ENCODE peak calls at places on chromosomes 4 and X, in seven cellular contexts. M is uterus, F is tibial nerve, Q is IMR-90, I is right lobe of liver, U is HepG2, T is heart left ventricle. K is an unnamed sample.

GRCh38 chrX:20029728-20030127 is 38.9 kb upstream of the BCLAF3 start:
- DNase-seq in M (no peak), F (no peak), Q (no peak), I (peak; percentile 46), U (peak; percentile 82), T (no peak), K (peak; percentile 77)

GRCh38 chrX:8484360-8484759 is 19.7 kb downstream of the VCX3B start:
- DNase-seq in M (no peak), F (no peak), Q (no peak), I (no peak), U (no peak), T (no peak), K (no peak)

GRCh38 chr4:74364649-74365491 is at the start of gene EREG:
- DNase-seq in M (peak; percentile 13), F (no peak), Q (peak; percentile 62), I (peak; percentile 32), U (no peak), T (peak; percentile 35), K (peak; percentile 30)

GRCh38 chr4:107666134-107666533 is 53.9 kb downstream of the PAPSS1 start:
- DNase-seq in M (no peak), F (no peak), Q (peak; percentile 55), I (no peak), U (peak; percentile 10), T (no peak), K (no peak)

GRCh38 chr4:139524062-139524631 is 31.9 kb downstream of the SETD7 start:
- DNase-seq in M (no peak), F (no peak), Q (peak; percentile 28), I (no peak), U (no peak), T (no peak), K (no peak)

GRCh38 chrX:70196961-70197805 is 19.9 kb downstream of the DGAT2L6 start:
- DNase-seq in M (peak; percentile 22), F (peak; percentile 16), Q (peak; percentile 40), I (no peak), U (peak; percentile 51), T (no peak), K (peak; percentile 62)

GRCh38 chr4:95165926-95166524 is 382.7 kb downstream of the UNC5C start:
- DNase-seq in M (no peak), F (no peak), Q (peak; percentile 65), I (no peak), U (peak; percentile 54), T (no peak), K (no peak)

GRCh38 chr4:98663226-98664006 is 5.0 kb upstream of the TSPAN5 start:
- DNase-seq in M (no peak), F (peak; percentile 15), Q (no peak), I (peak; percentile 21), U (no peak), T (no peak), K (peak; percentile 21)

GRCh38 chrX:109409181-109409580 is 72.7 kb downstream of the GUCY2F start:
- DNase-seq in M (no peak), F (no peak), Q (no peak), I (no peak), U (no peak), T (no peak), K (no peak)

GRCh38 chr4:76962406-76963135 is 13.0 kb downstream of the SEPTIN11 start:
- DNase-seq in M (no peak), F (no peak), Q (no peak), I (no peak), U (no peak), T (no peak), K (no peak)

GRCh38 chrX:24294619-24295018 is 19.2 kb downstream of the SUPT20HL2 start:
- DNase-seq in M (no peak), F (no peak), Q (no peak), I (no peak), U (no peak), T (no peak), K (peak; percentile 11)

GRCh38 chr4:26380740-26381139 is 59.9 kb downstream of the RBPJ start:
- DNase-seq in M (no peak), F (no peak), Q (no peak), I (no peak), U (no peak), T (no peak), K (no peak)

GRCh38 chr4:38601916-38602291 is 62.1 kb upstream of the KLF3 start:
- DNase-seq in M (no peak), F (no peak), Q (no peak), I (no peak), U (no peak), T (no peak), K (no peak)

GRCh38 chr4:121950680-121951569 is 935 bp downstream of the TRPC3 start:
- DNase-seq in M (peak; percentile 40), F (no peak), Q (peak; percentile 18), I (peak; percentile 24), U (no peak), T (no peak), K (peak; percentile 27)

GRCh38 chr4:60948008-60948407 is 252.1 kb upstream of the ADGRL3 start:
- DNase-seq in M (no peak), F (no peak), Q (peak; percentile 26), I (no peak), U (no peak), T (no peak), K (no peak)

GRCh38 chr4:16686195-16686594 is 212.2 kb downstream of the LDB2 start:
- DNase-seq in M (no peak), F (no peak), Q (peak; percentile 97), I (no peak), U (no peak), T (no peak), K (no peak)

GRCh38 chrX:39650883-39651282 is 446.9 kb downstream of the BCOR start:
- DNase-seq in M (no peak), F (no peak), Q (no peak), I (no peak), U (no peak), T (no peak), K (no peak)

GRCh38 chrX:1244164-1245076 is 24.2 kb upstream of the CSF2RA start:
- DNase-seq in M (no peak), F (no peak), Q (no peak), I (no peak), U (no peak), T (no peak), K (no peak)

GRCh38 chrX:14927391-14927790 is 54.2 kb downstream of the MOSPD2 start:
- DNase-seq in M (no peak), F (no peak), Q (peak; percentile 58), I (no peak), U (no peak), T (no peak), K (no peak)

GRCh38 chrX:153669174-153669890 is 4.3 kb downstream of the PNCK start:
- DNase-seq in M (no peak), F (no peak), Q (no peak), I (no peak), U (no peak), T (no peak), K (no peak)

GRCh38 chr4:2462218-2462991 is 6.5 kb upstream of the RNF4 start:
- DNase-seq in M (peak; percentile 70), F (peak; percentile 25), Q (peak; percentile 76), I (peak; percentile 78), U (peak; percentile 30), T (peak; percentile 67), K (peak; percentile 66)
- H3K4me3 ChIP-seq in M (peak overlapping the region; percentile 57), F (peak overlapping the region; percentile 51), Q (peak overlapping the region; percentile 37), I (peak overlapping the region; percentile 62), U (peak overlapping the region; percentile 66), T (peak overlapping the region; percentile 35), K (peak overlapping the region; percentile 62)

GRCh38 chrX:48071986-48072605 is 656 bp upstream of the ZNF630 start:
- DNase-seq in M (no peak), F (no peak), Q (no peak), I (no peak), U (no peak), T (no peak), K (no peak)

GRCh38 chrX:48068096-48068887 is 3.1 kb downstream of the ZNF630 start:
- DNase-seq in M (no peak), F (no peak), Q (no peak), I (no peak), U (no peak), T (no peak), K (no peak)

GRCh38 chrX:48076343-48076742 is 4.9 kb upstream of the ZNF630 start:
- DNase-seq in M (no peak), F (no peak), Q (no peak), I (no peak), U (no peak), T (no peak), K (no peak)

DNA sequence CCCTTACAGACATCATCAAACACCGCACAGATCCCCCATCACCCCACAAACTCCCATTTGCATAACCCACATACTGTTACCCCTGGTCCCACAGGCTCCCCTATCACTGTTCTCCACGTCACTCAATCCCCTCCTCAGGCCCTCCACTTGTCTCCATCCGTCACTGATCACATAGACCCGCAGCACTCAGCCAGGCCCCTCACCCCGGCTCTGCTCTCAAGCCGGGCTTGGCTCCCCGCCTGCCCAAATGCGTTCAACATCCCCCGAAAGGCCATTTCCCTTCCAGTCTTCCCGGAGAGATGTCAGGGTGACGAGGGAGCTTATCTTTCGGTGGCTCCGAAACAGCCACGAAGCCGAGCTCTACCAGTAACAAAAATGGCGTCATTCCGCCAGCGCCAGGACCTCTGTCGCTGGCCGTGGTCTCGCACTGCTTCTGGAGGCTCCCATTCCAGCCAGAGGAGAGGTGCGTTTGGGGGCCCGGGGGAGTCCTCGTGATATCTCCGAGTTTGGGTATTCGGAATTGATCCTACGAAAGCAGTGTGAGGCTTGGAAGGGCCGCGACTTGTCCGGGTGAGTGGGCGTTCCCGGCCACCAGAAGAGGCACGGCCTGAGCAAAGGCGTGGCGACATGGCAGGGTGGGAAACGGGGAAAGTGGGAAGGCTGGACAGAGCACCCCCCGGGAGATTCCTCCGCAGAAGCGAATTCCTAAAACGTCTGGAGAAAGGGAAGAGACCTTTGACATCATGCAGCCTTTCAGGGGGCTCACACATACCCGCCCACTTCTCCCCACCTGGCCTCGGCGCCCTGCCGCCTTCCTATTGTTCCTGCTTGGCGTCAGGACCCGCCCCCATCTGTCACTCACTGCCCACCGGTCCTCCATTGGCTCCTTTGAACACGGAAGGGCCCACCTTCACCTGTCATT is at the start of gene ZNF630:
- DNase-seq in M (peak; percentile 70), F (peak; percentile 32), Q (peak; percentile 6), I (peak; percentile 82), U (no peak), T (peak; percentile 84), K (peak; percentile 85)
- TF ChIP-seq POLR2A in M (peak; percentile 46), F (peak; percentile 35), Q (no peak), I (no peak), U (no peak), T (peak; percentile 34), K (peak; percentile 52)

GRCh38 chrX:78950157-78950556 is 5.0 kb downstream of the P2RY10 start:
- DNase-seq in M (no peak), F (no peak), Q (no peak), I (no peak), U (no peak), T (no peak), K (no peak)
- H3K4me3 ChIP-seq in M (no peak overlapping the region), F (no peak overlapping the region), Q (no peak overlapping the region), I (no peak overlapping the region), U (no peak overlapping the region), T (no peak overlapping the region), K (no peak overlapping the region)

GRCh38 chr4:111781611-111782010 is 363.6 kb upstream of the FAM241A start:
- DNase-seq in M (no peak), F (no peak), Q (no peak), I (no peak), U (peak; percentile 5), T (no peak), K (no peak)
- TF ChIP-seq POLR2A in M (no peak), F (no peak), Q (no peak), I (no peak), U (no peak), T (no peak), K (no peak)